ENCODE peak calls at places on chromosome 6, in nine cellular contexts. E is IMR-90, O is stomach, A is transverse colon, U is Peyer's patch, C is vagina, I is tibial nerve, F is A549, P is H1. Z is an unnamed sample.

GRCh38 chr6:24667378-24667803 is 514 bp downstream of the ACOT13 start:
- DNase-seq in C (no peak), A (peak; percentile 57), O (no peak), P (no peak), F (no peak), I (no peak), E (peak; percentile 23), U (no peak), Z (peak; percentile 15)

GRCh38 chr6:97053643-97054411 is 129.3 kb downstream of the KLHL32 start:
- DNase-seq in O (no peak), P (no peak), A (no peak), U (no peak), I (no peak), F (no peak), C (no peak), E (peak; percentile 34), Z (no peak)

GRCh38 chr6:151082079-151082478 is 157.7 kb upstream of the AKAP12 start:
- DNase-seq in O (no peak), F (peak; percentile 12), A (no peak), P (no peak), C (no peak), E (no peak), U (no peak), I (no peak), Z (no peak)

GRCh38 chr6:157064502-157064901 is 258.8 kb downstream of the TMEM242 start:
- DNase-seq in E (no peak), U (no peak), A (no peak), F (no peak), O (no peak), I (no peak), C (no peak), P (no peak), Z (no peak)

GRCh38 chr6:137651591-137652335 is 157.6 kb upstream of the OLIG3 start:
- DNase-seq in U (peak; percentile 72), F (no peak), E (no peak), C (no peak), A (peak; percentile 74), O (no peak), P (no peak), I (no peak), Z (no peak)

GRCh38 chr6:70398783-70399730 is 14.3 kb upstream of the FAM135A start:
- DNase-seq in F (peak; percentile 68), O (peak; percentile 72), U (peak; percentile 71), P (no peak), I (no peak), C (no peak), A (peak; percentile 73), E (peak; percentile 23), Z (peak; percentile 23)

GRCh38 chr6:113102761-113103160 is 754.4 kb upstream of the MARCKS start:
- DNase-seq in E (peak; percentile 64), F (no peak), P (no peak), U (no peak), I (no peak), O (no peak), A (no peak), C (no peak), Z (no peak)

GRCh38 chr6:35448191-35448590 is 3.9 kb upstream of the FANCE start:
- DNase-seq in I (no peak), E (no peak), O (no peak), P (no peak), U (peak; percentile 23), F (no peak), A (no peak), C (no peak), Z (no peak)

GRCh38 chr6:69423785-69424184 is 373.0 kb downstream of the LMBRD1 start:
- DNase-seq in I (no peak), C (no peak), O (no peak), A (no peak), F (no peak), P (no peak), U (no peak), E (no peak), Z (no peak)

GRCh38 chr6:53067799-53068442 is 2.7 kb downstream of the FBXO9 start:
- DNase-seq in U (no peak), C (no peak), P (no peak), E (no peak), A (no peak), F (no peak), O (no peak), I (no peak), Z (no peak)

GRCh38 chr6:116218172-116218633 is 35.7 kb downstream of the TSPYL4 start:
- DNase-seq in F (no peak), U (no peak), C (no peak), P (no peak), I (no peak), O (no peak), A (no peak), E (peak; percentile 31), Z (no peak)

DNA sequence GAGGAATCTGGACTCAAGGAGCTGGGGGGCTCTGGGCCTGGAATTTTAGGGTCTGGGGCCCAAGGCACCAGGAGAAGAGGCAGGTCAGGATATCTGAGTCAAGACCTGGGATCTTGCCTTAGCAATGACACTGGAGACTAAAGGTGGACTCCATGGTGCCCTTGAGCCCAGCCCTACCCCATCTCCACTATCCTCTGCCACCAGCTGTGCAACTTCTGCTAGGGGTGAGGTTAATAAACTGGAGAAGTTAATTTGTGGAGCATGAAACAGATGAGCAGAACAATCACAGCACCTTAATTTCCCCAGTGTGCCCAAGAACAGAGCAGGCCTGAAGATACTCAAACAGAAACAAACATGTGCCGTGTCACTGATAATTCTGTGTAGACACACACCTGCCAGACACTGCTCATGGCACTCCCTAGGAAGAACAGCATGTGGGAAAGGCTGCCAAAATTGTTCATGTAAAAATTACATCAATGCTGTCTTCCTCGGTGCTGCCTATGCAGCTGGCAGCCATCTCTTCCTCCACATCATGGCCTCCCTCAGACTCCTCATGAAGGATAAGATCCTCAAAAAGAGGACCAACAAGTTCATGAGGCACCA is 3.2 kb downstream of the HLA-DPB1 start:
- DNase-seq in A (no peak), F (no peak), E (no peak), P (no peak), C (no peak), I (no peak), U (no peak), O (no peak), Z (no peak)
- TF ChIP-seq POLR2A in A (no peak), F (no peak), E (no peak), P (no peak), C (no peak), I (no peak), U (no peak), O (no peak), Z (no peak)

DNA sequence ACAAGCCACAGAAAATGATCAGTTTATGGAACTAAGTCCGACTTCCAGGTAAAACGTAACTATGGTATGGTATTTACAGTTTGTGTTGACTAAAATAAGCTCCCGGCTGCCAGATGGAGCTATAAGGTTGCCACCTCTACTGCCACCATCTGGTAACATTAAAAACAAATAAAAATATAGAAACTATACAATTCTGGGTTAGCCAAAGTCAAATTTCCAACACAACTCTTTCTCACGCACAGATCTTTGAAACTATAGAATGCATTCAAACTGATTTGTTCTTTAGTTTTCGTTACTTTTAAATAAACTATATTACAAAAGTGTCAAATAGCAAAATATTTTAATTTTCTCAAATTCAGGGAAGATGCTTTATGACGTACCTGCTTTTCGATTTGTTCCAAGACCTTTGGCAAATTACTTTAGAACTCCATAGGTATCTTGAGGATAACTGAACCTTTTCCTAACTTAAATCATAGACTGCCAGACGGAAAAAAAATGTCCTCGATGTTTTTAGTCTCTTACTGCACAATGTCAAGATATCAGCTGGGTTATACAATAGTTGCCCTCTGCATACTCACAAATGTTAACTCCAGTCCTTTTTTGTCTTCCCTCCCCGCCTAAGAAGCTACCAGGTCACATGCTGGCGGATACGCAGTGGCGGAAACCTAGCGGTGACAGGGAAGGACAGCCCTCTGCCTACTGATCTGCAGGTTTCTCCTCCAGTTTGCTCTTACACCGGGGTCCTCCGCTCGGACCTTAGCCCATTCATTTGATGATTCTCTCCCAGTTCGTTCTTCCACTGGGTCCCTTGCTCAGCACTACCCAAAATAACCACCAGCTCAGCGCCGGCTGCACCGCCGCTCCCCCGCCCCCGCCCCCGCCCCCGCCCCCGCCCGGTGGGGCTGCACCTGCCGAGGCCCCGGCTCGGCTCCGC is 888 bp downstream of the SLC17A5 start:
- DNase-seq in U (peak; percentile 73), A (peak; percentile 72), C (no peak), P (peak; percentile 68), F (peak; percentile 79), I (no peak), O (peak; percentile 54), E (peak; percentile 41), Z (peak; percentile 55)
- TF ChIP-seq POLR2A in U (peak; percentile 17), A (no peak), C (no peak), P (no peak), F (no peak), I (no peak), O (no peak), E (no peak), Z (no peak)

GRCh38 chr6:42783876-42784738 is 2.3 kb downstream of the BICRAL start:
- DNase-seq in U (no peak), O (no peak), A (no peak), P (no peak), E (no peak), C (no peak), F (no peak), I (no peak), Z (no peak)

GRCh38 chr6:42781546-42781810 is 374 bp upstream of the BICRAL start:
- DNase-seq in I (no peak), A (no peak), E (peak; percentile 30), P (no peak), U (no peak), C (no peak), F (no peak), O (no peak), Z (no peak)

GRCh38 chr6:42781811-42782688 is at the start of gene BICRAL:
- DNase-seq in F (peak; percentile 57), O (peak; percentile 59), A (peak; percentile 62), C (no peak), P (peak; percentile 79), U (peak; percentile 81), I (peak; percentile 36), E (peak; percentile 83), Z (peak; percentile 71)

GRCh38 chr6:42783177-42783875 is 1.5 kb downstream of the BICRAL start:
- DNase-seq in C (no peak), U (peak; percentile 86), P (peak; percentile 80), F (peak; percentile 50), A (peak; percentile 77), O (peak; percentile 78), E (peak; percentile 59), I (peak; percentile 65), Z (peak; percentile 40)

GRCh38 chr6:42782689-42783176 is 881 bp downstream of the BICRAL start:
- DNase-seq in O (peak; percentile 75), P (peak; percentile 78), I (peak; percentile 66), E (peak; percentile 90), A (peak; percentile 82), F (peak; percentile 69), U (peak; percentile 84), C (no peak), Z (peak; percentile 82)
- TF ChIP-seq POLR2A in O (peak; percentile 28), P (peak; percentile 83), I (peak; percentile 23), E (peak; percentile 79), A (peak; percentile 86), F (peak; percentile 22), U (peak; percentile 84), C (no peak), Z (no peak)

DNA sequence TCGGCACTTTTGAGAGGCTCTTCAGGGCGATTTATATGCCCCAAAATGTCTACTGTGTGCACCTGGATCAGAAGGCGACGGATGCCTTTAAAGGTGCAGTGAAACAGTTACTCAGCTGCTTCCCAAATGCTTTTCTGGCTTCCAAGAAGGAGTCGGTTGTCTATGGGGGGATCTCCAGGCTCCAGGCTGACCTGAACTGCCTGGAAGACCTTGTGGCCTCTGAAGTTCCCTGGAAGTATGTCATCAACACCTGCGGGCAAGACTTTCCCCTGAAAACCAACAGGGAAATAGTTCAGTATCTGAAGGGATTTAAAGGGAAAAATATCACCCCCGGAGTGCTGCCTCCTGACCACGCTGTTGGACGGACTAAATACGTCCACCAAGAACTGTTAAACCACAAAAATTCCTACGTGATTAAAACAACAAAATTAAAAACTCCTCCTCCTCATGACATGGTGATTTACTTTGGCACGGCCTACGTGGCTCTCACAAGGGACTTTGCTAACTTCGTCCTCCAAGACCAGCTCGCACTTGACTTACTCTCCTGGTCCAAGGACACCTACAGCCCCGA is 8.2 kb downstream of the GCNT2 start:
- DNase-seq in F (no peak), O (peak; percentile 71), A (no peak), I (no peak), P (no peak), E (no peak), C (no peak), U (peak; percentile 49), Z (no peak)
- TF ChIP-seq POLR2A in F (no peak), O (no peak), A (no peak), I (no peak), P (no peak), E (no peak), C (no peak), U (no peak), Z (no peak)